ENCODE peak calls at places on chromosomes 13 and 19, in four cellular contexts. U, C, E and P are unnamed samples.

GRCh38 chr13:30610311-30610710 is 7.4 kb upstream of the USPL1 start:
- DNase-seq in C (no peak), E (no peak), U (no peak), P (no peak)

GRCh38 chr13:44386932-44387556 is 13.4 kb downstream of the SERP2 start:
- DNase-seq in E (peak), U (no peak), C (no peak), P (no peak)

GRCh38 chr19:14419038-14419813 is at the start of gene DDX39A:
- DNase-seq in C (peak), U (peak), E (peak), P (peak)

GRCh38 chr19:58356236-58356970 is 3.1 kb upstream of the A1BG start:
- DNase-seq in C (no peak), U (no peak), E (no peak), P (no peak)

GRCh38 chr13:111551421-111551820 is 231.0 kb downstream of the TEX29 start:
- DNase-seq in E (no peak), U (no peak), C (no peak), P (no peak)

GRCh38 chr13:46296920-46297319 is 85.2 kb downstream of the LRRC63 start:
- DNase-seq in E (no peak), U (no peak), C (no peak), P (no peak)

GRCh38 chr19:6802336-6803035 is 30.0 kb downstream of the VAV1 start:
- DNase-seq in U (peak), E (peak), C (peak), P (no peak)

GRCh38 chr13:67120872-67121531 is 109.1 kb downstream of the PCDH9 start:
- DNase-seq in C (no peak), U (no peak), E (no peak), P (no peak)

GRCh38 chr13:49040872-49041271 is 65.2 kb downstream of the FNDC3A start:
- DNase-seq in E (no peak), C (no peak), U (no peak), P (no peak)

GRCh38 chr19:11549386-11549953 is 9.6 kb downstream of the ELOF1 start:
- DNase-seq in U (no peak), C (no peak), E (no peak), P (no peak)

GRCh38 chr19:11554160-11554559 is 4.9 kb downstream of the ELOF1 start:
- DNase-seq in C (no peak), U (no peak), E (no peak), P (no peak)

GRCh38 chr19:11552666-11553372 is 6.2 kb downstream of the ELOF1 start:
- DNase-seq in C (no peak), U (no peak), E (no peak), P (no peak)

GRCh38 chr19:11550265-11550664 is 8.8 kb downstream of the ELOF1 start:
- DNase-seq in C (no peak), U (no peak), E (no peak), P (no peak)

DNA sequence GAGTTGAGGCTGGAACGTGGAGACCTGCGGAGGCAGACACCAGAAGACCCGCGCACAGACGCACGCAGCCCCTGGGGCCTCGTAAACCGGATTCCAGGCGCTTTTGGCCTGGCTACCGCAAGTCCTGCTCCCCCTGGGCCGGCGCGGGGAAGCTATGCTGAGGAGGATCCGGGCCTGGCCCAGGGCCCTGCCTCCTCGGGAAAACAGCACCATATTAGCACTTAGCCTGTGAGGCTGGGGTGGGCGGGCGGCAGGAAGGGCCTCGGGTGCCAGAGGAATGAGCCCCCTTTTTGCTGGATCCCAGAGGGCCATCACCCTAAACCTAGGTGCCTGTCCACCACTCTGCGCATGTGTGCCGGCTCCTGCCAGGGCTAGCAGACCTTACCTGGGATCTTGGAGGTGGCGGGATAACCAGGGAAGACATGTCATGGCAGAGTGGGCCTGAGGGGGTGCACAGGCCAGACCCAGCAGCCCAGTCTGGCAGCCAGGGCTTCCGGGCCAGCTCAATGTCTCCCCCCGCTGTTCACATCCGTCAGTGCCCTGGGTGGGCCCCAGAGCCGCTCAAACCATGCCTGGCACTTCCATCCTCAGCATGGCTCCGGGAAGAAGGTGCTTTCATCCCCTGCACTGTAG is 7.3 kb downstream of the ELOF1 start:
- DNase-seq in C (peak), U (no peak), E (no peak), P (no peak)
- TF ChIP-seq CTCF in C (peak), U (no peak), E (no peak), P (peak)

DNA sequence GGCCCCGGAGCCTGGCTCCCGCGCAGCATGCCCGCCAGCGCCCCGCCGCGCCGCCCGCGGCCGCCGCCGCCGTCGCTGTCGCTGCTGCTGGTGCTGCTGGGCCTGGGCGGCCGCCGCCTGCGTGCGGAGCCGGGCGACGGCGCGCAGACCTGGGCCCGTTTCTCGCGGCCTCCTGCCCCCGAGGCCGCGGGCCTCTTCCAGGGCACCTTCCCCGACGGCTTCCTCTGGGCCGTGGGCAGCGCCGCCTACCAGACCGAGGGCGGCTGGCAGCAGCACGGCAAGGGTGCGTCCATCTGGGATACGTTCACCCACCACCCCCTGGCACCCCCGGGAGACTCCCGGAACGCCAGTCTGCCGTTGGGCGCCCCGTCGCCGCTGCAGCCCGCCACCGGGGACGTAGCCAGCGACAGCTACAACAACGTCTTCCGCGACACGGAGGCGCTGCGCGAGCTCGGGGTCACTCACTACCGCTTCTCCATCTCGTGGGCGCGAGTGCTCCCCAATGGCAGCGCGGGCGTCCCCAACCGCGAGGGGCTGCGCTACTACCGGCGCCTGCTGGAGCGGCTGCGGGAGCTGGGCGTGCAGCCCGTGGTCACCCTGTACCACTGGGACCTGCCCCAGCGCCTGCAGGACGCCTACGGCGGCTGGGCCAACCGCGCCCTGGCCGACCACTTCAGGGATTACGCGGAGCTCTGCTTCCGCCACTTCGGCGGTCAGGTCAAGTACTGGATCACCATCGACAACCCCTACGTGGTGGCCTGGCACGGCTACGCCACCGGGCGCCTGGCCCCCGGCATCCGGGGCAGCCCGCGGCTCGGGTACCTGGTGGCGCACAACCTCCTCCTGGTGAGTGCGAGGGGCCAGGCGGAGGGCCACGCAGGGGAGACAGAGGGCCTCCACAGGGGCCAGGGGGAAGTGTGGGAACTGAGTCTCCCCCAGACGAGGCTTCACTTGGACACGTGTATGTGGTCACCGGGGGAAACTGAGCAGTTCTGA is at the start of gene KL:
- DNase-seq in C (peak), U (peak), E (peak), P (no peak)
- H3K27ac ChIP-seq in C (peak), U (peak), E (peak), P (no peak)

DNA sequence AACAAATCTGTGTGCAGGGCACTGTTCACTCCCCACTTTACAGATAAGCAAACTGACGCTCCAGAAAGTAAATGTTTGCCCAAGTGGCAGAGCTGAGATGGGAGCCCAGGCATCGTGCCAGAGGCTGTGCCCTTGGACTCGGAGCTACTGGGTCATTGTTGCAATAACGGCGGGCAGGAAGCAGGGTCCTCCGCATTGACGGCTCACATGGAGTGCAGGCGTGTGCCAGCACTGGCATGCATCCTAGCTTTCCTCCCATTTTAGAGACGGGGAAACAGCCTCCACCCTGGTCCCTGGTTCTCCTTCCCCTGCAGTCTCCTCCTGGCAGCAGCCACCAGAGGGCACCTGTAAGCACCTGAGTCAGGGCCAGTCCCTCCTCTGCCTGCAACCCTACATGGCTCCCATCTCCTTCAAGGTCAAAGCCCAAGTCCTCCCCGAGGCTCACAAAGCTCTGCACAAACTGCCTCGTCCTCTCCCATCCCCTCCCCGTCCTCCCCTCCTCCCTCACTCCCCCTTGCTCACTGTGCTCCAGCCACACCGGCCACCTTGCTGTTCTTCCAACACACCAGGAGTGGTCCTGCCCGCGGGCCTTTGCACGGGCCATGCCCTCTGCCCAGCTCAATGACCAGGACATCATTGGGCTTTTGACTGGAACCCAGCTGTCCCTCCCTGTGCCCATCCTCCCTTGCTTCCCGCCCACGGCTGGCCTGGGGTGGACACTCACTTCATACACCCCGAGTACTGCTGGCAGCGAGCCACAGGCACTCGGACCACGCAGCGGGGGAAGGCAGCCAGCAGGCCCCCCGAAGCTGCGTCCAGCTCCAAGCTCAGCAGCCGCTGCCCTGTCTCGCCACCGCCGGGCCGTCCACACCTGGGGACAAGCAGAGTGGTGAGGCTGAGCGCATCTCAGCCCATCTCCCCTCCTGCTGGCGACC is 7.7 kb upstream of the LRG1 start:
- DNase-seq in E (peak), U (no peak), C (no peak), P (no peak)
- TF ChIP-seq CTCF in E (no peak), U (no peak), C (no peak), P (no peak)

DNA sequence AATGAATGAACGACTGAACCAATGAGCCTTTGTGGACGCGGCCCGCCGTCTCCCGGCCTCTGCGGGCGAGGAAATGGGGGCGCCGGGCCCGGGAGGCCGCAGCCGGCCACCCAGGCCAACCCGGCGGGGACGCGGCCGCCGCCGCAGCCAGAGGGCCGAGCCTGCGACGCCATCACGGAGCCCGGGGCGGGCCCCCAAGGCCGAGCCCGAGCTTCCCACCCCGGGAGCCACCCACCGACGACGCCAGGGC is 216 bp downstream of the SUGP2 start:
- DNase-seq in E (no peak), U (no peak), C (no peak), P (no peak)
- H3K27ac ChIP-seq in E (peak), U (peak), C (peak), P (peak)